ENCODE peak calls at places on chromosomes 6 and 20, in four cellular contexts. U is GM13976, W is testis, Q is mammary epithelial cell. V is an unnamed sample.

GRCh38 chr6:33985333-33985751 is 160.5 kb downstream of the GRM4 start:
- DNase-seq in U (no peak), W (no peak), Q (no peak), V (peak)

GRCh38 chr20:36266189-36266588 is 29.9 kb downstream of the AAR2 start:
- DNase-seq in U (no peak), W (no peak), Q (no peak), V (no peak)

GRCh38 chr6:5843078-5843477 is 163.6 kb downstream of the NRN1 start:
- DNase-seq in U (no peak), W (no peak), Q (no peak), V (no peak)

GRCh38 chr6:89818977-89819335 is 638 bp downstream of the MDN1 start:
- DNase-seq in U (no peak), W (peak), Q (peak), V (no peak)

GRCh38 chr20:16007164-16007563 is 566.1 kb downstream of the KIF16B start:
- DNase-seq in U (peak), W (no peak), Q (no peak), V (no peak)

GRCh38 chr6:17042422-17043147 is 59.3 kb upstream of the STMND1 start:
- DNase-seq in U (no peak), W (peak), Q (peak), V (peak)

GRCh38 chr6:168469198-168469943 is 28.4 kb downstream of the SMOC2 start:
- DNase-seq in U (no peak), W (peak), Q (no peak), V (no peak)

GRCh38 chr6:132669690-132670291 is 10.8 kb upstream of the TAAR1 start:
- DNase-seq in U (peak), W (no peak), Q (peak), V (no peak)

GRCh38 chr6:42762338-42762929 is 16.5 kb upstream of the TBCC start:
- DNase-seq in U (no peak), W (no peak), Q (no peak), V (no peak)

GRCh38 chr6:2529217-2529719 is 221.5 kb downstream of the MYLK4 start:
- DNase-seq in U (no peak), W (no peak), Q (no peak), V (no peak)

GRCh38 chr6:170125447-170126300 is 165.2 kb downstream of the DLL1 start:
- DNase-seq in U (no peak), W (peak), Q (no peak), V (no peak)

GRCh38 chr20:56360133-56360898 is 1.5 kb downstream of the FAM210B start:
- DNase-seq in U (no peak), W (no peak), Q (no peak), V (no peak)

GRCh38 chr20:9551808-9552550 is 37.6 kb downstream of the LAMP5 start:
- DNase-seq in U (no peak), W (no peak), Q (no peak), V (no peak)

GRCh38 chr20:7333846-7334245 is 566.4 kb downstream of the BMP2 start:
- DNase-seq in U (no peak), W (no peak), Q (peak), V (no peak)

GRCh38 chr6:120355822-120356221 is 978.5 kb downstream of the TBC1D32 start:
- DNase-seq in U (no peak), W (no peak), Q (peak), V (no peak)

GRCh38 chr20:34713194-34713943 is 9.2 kb downstream of the TP53INP2 start:
- DNase-seq in U (no peak), W (peak), Q (peak), V (no peak)

GRCh38 chr6:25484900-25485299 is 167.1 kb upstream of the SCGN start:
- DNase-seq in U (no peak), W (no peak), Q (no peak), V (no peak)

GRCh38 chr6:114194362-114195343 is 148.2 kb downstream of the HS3ST5 start:
- DNase-seq in U (no peak), W (no peak), Q (peak), V (no peak)

GRCh38 chr6:162058281-162058875 is 669.2 kb downstream of the PRKN start:
- DNase-seq in U (no peak), W (no peak), Q (peak), V (peak)

GRCh38 chr6:31597006-31597405 is 4.2 kb upstream of the NCR3 start:
- DNase-seq in U (no peak), W (no peak), Q (no peak), V (no peak)

GRCh38 chr6:111663232-111663631 is 57.6 kb upstream of the TRAF3IP2 start:
- DNase-seq in U (no peak), W (peak), Q (no peak), V (no peak)

GRCh38 chr6:26493258-26493657 is 6.8 kb upstream of the BTN1A1 start:
- DNase-seq in U (no peak), W (no peak), Q (no peak), V (no peak)

GRCh38 chr6:12392490-12392889 is 102.3 kb downstream of the EDN1 start:
- DNase-seq in U (no peak), W (no peak), Q (no peak), V (no peak)

GRCh38 chr6:139965393-139965792 is 590.9 kb upstream of the CITED2 start:
- DNase-seq in U (no peak), W (peak), Q (no peak), V (no peak)

GRCh38 chr6:1574083-1574761 is 35.5 kb upstream of the FOXC1 start:
- DNase-seq in U (no peak), W (no peak), Q (no peak), V (no peak)

GRCh38 chr6:2674857-2675256 is 75.9 kb downstream of the MYLK4 start:
- DNase-seq in U (no peak), W (no peak), Q (no peak), V (no peak)

GRCh38 chr6:104603108-104603745 is 256.5 kb downstream of the HACE1 start:
- DNase-seq in U (no peak), W (no peak), Q (no peak), V (no peak)

GRCh38 chr20:34680586-34680985 is 3.7 kb upstream of the PIGU start:
- DNase-seq in U (no peak), W (no peak), Q (no peak), V (no peak)

GRCh38 chr6:130098317-130098716 is 79.9 kb downstream of the L3MBTL3 start:
- DNase-seq in U (no peak), W (no peak), Q (no peak), V (no peak)

GRCh38 chr6:17179246-17180073 is 77.6 kb downstream of the STMND1 start:
- DNase-seq in U (no peak), W (no peak), Q (peak), V (no peak)

GRCh38 chr6:41723178-41723935 is 12.1 kb downstream of the TFEB start:
- DNase-seq in U (peak), W (peak), Q (peak), V (peak)

GRCh38 chr20:44664127-44664526 is 12.6 kb upstream of the ADA start:
- DNase-seq in U (no peak), W (no peak), Q (no peak), V (no peak)

GRCh38 chr6:106097368-106098231 is 11.5 kb downstream of the PRDM1 start:
- DNase-seq in U (peak), W (peak), Q (peak), V (peak)

GRCh38 chr20:16352321-16352720 is 220.9 kb downstream of the KIF16B start:
- DNase-seq in U (no peak), W (no peak), Q (no peak), V (no peak)

GRCh38 chr6:116238083-116238482 is 15.8 kb downstream of the TSPYL4 start:
- DNase-seq in U (no peak), W (no peak), Q (no peak), V (no peak)

GRCh38 chr6:109406196-109406595 is 23.9 kb upstream of the CD164 start:
- DNase-seq in U (no peak), W (no peak), Q (peak), V (no peak)

GRCh38 chr20:53942121-53942816 is 128.1 kb downstream of the BCAS1 start:
- DNase-seq in U (peak), W (no peak), Q (no peak), V (no peak)

GRCh38 chr20:36461600-36462439 is 79.5 kb upstream of the MYL9 start:
- DNase-seq in U (peak), W (peak), Q (peak), V (peak)

GRCh38 chr6:42932412-42932811 is 3.1 kb downstream of the CNPY3 start:
- DNase-seq in U (no peak), W (no peak), Q (no peak), V (no peak)

GRCh38 chr20:17128206-17128605 is 98.6 kb upstream of the PCSK2 start:
- DNase-seq in U (no peak), W (no peak), Q (no peak), V (no peak)

GRCh38 chr6:71510057-71510713 is 221.6 kb downstream of the OGFRL1 start:
- DNase-seq in U (peak), W (peak), Q (peak), V (peak)
- TF ChIP-seq CTCF in U (peak), W (peak), Q (peak), V (peak)

GRCh38 chr6:157943249-157943963 is 38.3 kb upstream of the SYNJ2 start:
- DNase-seq in U (no peak), W (no peak), Q (no peak), V (no peak)

GRCh38 chr6:157946053-157946617 is 35.5 kb upstream of the SYNJ2 start:
- DNase-seq in U (no peak), W (no peak), Q (no peak), V (no peak)

GRCh38 chr6:157943964-157944283 is 37.7 kb upstream of the SYNJ2 start:
- DNase-seq in U (no peak), W (no peak), Q (no peak), V (no peak)

GRCh38 chr6:157944983-157945931 is 36.4 kb upstream of the SYNJ2 start:
- DNase-seq in U (no peak), W (no peak), Q (no peak), V (no peak)

GRCh38 chr6:157946865-157947532 is 34.7 kb upstream of the SYNJ2 start:
- DNase-seq in U (peak), W (peak), Q (no peak), V (no peak)
- TF ChIP-seq CTCF in U (peak), W (peak), Q (no peak), V (no peak)

DNA sequence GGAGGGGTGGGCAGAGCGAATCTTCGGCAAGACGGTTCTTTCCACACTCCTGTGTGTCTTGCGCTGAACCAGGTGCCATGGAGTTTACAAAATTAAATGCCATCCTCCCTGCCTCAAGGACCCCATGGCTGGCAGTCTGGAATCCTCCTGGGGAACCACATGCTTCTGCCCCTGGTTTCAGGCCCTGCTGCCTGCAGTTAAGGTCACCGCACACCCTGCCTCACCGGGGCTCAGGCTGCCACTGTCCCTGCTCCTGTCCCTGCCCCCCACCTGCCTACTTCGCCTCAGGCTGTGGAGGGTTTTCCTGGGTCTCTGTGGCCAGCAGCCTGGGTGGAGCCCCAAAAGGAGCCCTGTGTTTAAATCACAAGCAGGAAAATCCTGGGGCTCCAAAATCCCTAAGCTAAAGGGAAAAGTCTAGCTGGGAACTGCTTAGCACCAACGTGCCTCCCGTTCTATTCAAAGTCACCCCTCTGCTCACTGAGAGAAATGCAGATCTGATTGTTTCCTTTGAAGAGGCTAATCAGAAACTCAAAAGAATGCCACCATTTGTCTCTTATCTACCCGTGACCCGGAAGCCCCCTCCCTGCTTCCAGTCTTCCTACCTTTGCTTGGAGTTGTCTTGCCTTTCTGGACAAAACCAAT is 10.6 kb upstream of the TTLL2 start:
- DNase-seq in U (no peak), W (no peak), Q (no peak), V (no peak)
- TF ChIP-seq CTCF in U (no peak), W (no peak), Q (no peak), V (no peak)

GRCh38 chr6:157614026-157614484 is 209.0 kb upstream of the SNX9 start:
- DNase-seq in U (no peak), W (no peak), Q (peak), V (peak)

GRCh38 chr6:157611406-157611805 is 211.6 kb upstream of the SNX9 start:
- DNase-seq in U (no peak), W (no peak), Q (no peak), V (no peak)

GRCh38 chr6:157613011-157613522 is 210.0 kb upstream of the SNX9 start:
- DNase-seq in U (no peak), W (no peak), Q (peak), V (no peak)

GRCh38 chr6:157615951-157616350 is 207.1 kb upstream of the SNX9 start:
- DNase-seq in U (no peak), W (no peak), Q (no peak), V (no peak)

GRCh38 chr6:157615411-157615763 is 207.7 kb upstream of the SNX9 start:
- DNase-seq in U (no peak), W (no peak), Q (no peak), V (peak)
- TF ChIP-seq CTCF in U (no peak), W (no peak), Q (no peak), V (no peak)

GRCh38 chr20:48905322-48905647 is 16.2 kb upstream of the ARFGEF2 start:
- DNase-seq in U (no peak), W (no peak), Q (no peak), V (no peak)
- TF ChIP-seq CTCF in U (no peak), W (no peak), Q (no peak), V (no peak)

GRCh38 chr6:36547646-36548400 is 544 bp upstream of the STK38 start:
- DNase-seq in U (no peak), W (no peak), Q (no peak), V (no peak)

GRCh38 chr6:36545767-36546663 is 1.3 kb downstream of the STK38 start:
- DNase-seq in U (peak), W (peak), Q (peak), V (no peak)

GRCh38 chr6:36548401-36548743 is 1.1 kb upstream of the STK38 start:
- DNase-seq in U (no peak), W (no peak), Q (no peak), V (no peak)

GRCh38 chr6:36546664-36546957 is 668 bp downstream of the STK38 start:
- DNase-seq in U (no peak), W (no peak), Q (peak), V (no peak)

DNA sequence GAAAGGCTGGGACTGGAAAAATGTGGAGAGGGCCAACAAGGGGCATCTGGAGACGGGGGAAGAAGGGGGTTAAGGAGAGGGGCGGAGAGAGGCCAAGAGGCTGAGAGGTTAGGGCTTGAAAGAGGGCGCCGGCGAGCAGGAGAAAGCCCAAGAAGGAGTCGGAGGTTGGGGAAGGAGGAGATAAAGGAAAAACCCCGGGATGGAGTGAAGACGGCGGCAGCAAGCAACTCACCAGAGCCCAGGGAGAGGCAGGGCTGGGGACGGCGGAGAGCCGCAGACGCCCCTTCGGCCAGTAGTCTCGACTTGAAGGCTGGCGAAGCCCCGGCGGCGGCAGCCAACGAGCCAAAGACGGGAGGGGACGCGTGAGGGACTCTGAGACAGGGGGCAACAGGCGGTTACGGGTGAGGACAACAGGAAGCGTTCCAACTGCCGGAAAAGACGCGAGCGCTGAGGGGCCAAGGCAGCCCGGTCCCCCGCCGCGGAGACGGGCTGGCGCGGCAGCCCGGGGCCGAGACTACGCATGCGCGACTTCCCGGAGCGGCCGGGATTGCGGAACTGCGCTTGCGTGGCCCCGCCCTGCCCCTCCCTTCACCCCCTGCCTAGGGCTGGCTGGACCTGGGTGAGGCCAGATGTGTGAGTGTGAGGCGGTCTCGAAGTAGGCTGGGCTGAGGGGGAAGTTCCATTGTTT is at the start of gene STK38:
- DNase-seq in U (peak), W (peak), Q (peak), V (peak)
- TF ChIP-seq CTCF in U (peak), W (no peak), Q (no peak), V (no peak)

V was measured in mucosa of descending colon.